ENCODE peak calls at places on chromosomes 7 and 10, in eight cellular contexts. One of them, this sample, is unnamed.

GRCh38 chr7:78420001-78420400 is 621.4 kb downstream of the PHTF2 start:
- DNase-seq in left ventricle myocardium inferior: no peak
- DNase-seq in IMR-90: no peak
- DNase-seq in right lobe of liver: no peak
- DNase-seq in fibroblast of the aortic adventitia: no peak
- DNase-seq in astrocyte of the spinal cord: no peak
- DNase-seq in psoas muscle: no peak
- DNase-seq in Peyer's patch: no peak
- DNase-seq in this sample: no peak

GRCh38 chr10:79299397-79300370 is 47.6 kb upstream of the PPIF start:
- DNase-seq in left ventricle myocardium inferior: no peak
- DNase-seq in IMR-90: peak; percentile 90
- DNase-seq in right lobe of liver: no peak
- DNase-seq in fibroblast of the aortic adventitia: peak; percentile 89
- DNase-seq in astrocyte of the spinal cord: peak; percentile 87
- DNase-seq in psoas muscle: peak; percentile 58
- DNase-seq in Peyer's patch: no peak
- DNase-seq in this sample: peak; percentile 87

GRCh38 chr7:1059200-1060091 is 15.1 kb downstream of the GPR146 start:
- DNase-seq in left ventricle myocardium inferior: no peak
- DNase-seq in IMR-90: no peak
- DNase-seq in right lobe of liver: no peak
- DNase-seq in fibroblast of the aortic adventitia: no peak
- DNase-seq in astrocyte of the spinal cord: peak; percentile 27
- DNase-seq in psoas muscle: no peak
- DNase-seq in Peyer's patch: peak; percentile 71
- DNase-seq in this sample: no peak

GRCh38 chr7:156832195-156832877 is 60.6 kb downstream of the LMBR1 start:
- DNase-seq in left ventricle myocardium inferior: no peak
- DNase-seq in IMR-90: no peak
- DNase-seq in right lobe of liver: no peak
- DNase-seq in fibroblast of the aortic adventitia: no peak
- DNase-seq in astrocyte of the spinal cord: no peak
- DNase-seq in psoas muscle: no peak
- DNase-seq in Peyer's patch: no peak
- DNase-seq in this sample: no peak

GRCh38 chr7:4703532-4703931 is 21.4 kb downstream of the FOXK1 start:
- DNase-seq in left ventricle myocardium inferior: no peak
- DNase-seq in IMR-90: no peak
- DNase-seq in right lobe of liver: no peak
- DNase-seq in fibroblast of the aortic adventitia: no peak
- DNase-seq in astrocyte of the spinal cord: no peak
- DNase-seq in psoas muscle: no peak
- DNase-seq in Peyer's patch: no peak
- DNase-seq in this sample: no peak

GRCh38 chr7:49822862-49823261 is 49.4 kb downstream of the VWC2 start:
- DNase-seq in left ventricle myocardium inferior: no peak
- DNase-seq in IMR-90: no peak
- DNase-seq in right lobe of liver: no peak
- DNase-seq in fibroblast of the aortic adventitia: no peak
- DNase-seq in astrocyte of the spinal cord: no peak
- DNase-seq in psoas muscle: no peak
- DNase-seq in Peyer's patch: no peak
- DNase-seq in this sample: no peak

GRCh38 chr7:143245123-143245522 is 18.1 kb upstream of the GSTK1 start:
- DNase-seq in left ventricle myocardium inferior: no peak
- DNase-seq in IMR-90: peak; percentile 39
- DNase-seq in right lobe of liver: no peak
- DNase-seq in fibroblast of the aortic adventitia: peak; percentile 10
- DNase-seq in astrocyte of the spinal cord: peak; percentile 30
- DNase-seq in psoas muscle: no peak
- DNase-seq in Peyer's patch: no peak
- DNase-seq in this sample: peak; percentile 68

GRCh38 chr10:129756912-129757861 is 206.9 kb downstream of the EBF3 start:
- DNase-seq in left ventricle myocardium inferior: no peak
- DNase-seq in IMR-90: no peak
- DNase-seq in right lobe of liver: peak; percentile 82
- DNase-seq in fibroblast of the aortic adventitia: peak; percentile 49
- DNase-seq in astrocyte of the spinal cord: no peak
- DNase-seq in psoas muscle: no peak
- DNase-seq in Peyer's patch: peak; percentile 19
- DNase-seq in this sample: peak; percentile 8

GRCh38 chr10:15460661-15461060 is 89.6 kb upstream of the FAM171A1 start:
- DNase-seq in left ventricle myocardium inferior: no peak
- DNase-seq in IMR-90: no peak
- DNase-seq in right lobe of liver: no peak
- DNase-seq in fibroblast of the aortic adventitia: no peak
- DNase-seq in astrocyte of the spinal cord: no peak
- DNase-seq in psoas muscle: no peak
- DNase-seq in Peyer's patch: no peak
- DNase-seq in this sample: peak; percentile 38

GRCh38 chr7:135911091-135911490 is 66.1 kb downstream of the MTPN start:
- DNase-seq in left ventricle myocardium inferior: peak; percentile 55
- DNase-seq in IMR-90: no peak
- DNase-seq in right lobe of liver: no peak
- DNase-seq in fibroblast of the aortic adventitia: peak; percentile 9
- DNase-seq in astrocyte of the spinal cord: no peak
- DNase-seq in psoas muscle: no peak
- DNase-seq in Peyer's patch: no peak
- DNase-seq in this sample: peak; percentile 12

GRCh38 chr10:37855691-37856090 is 1.7 kb downstream of the ZNF248 start:
- DNase-seq in left ventricle myocardium inferior: no peak
- DNase-seq in IMR-90: no peak
- DNase-seq in right lobe of liver: no peak
- DNase-seq in fibroblast of the aortic adventitia: no peak
- DNase-seq in astrocyte of the spinal cord: no peak
- DNase-seq in psoas muscle: no peak
- DNase-seq in Peyer's patch: no peak
- DNase-seq in this sample: no peak

GRCh38 chr10:37860494-37861190 is 3.2 kb upstream of the ZNF248 start:
- DNase-seq in left ventricle myocardium inferior: no peak
- DNase-seq in IMR-90: peak; percentile 82
- DNase-seq in right lobe of liver: no peak
- DNase-seq in fibroblast of the aortic adventitia: peak; percentile 49
- DNase-seq in astrocyte of the spinal cord: peak; percentile 53
- DNase-seq in psoas muscle: no peak
- DNase-seq in Peyer's patch: no peak
- DNase-seq in this sample: peak; percentile 75

GRCh38 chr10:37854606-37855005 is 2.8 kb downstream of the ZNF248 start:
- DNase-seq in left ventricle myocardium inferior: no peak
- DNase-seq in IMR-90: no peak
- DNase-seq in right lobe of liver: no peak
- DNase-seq in fibroblast of the aortic adventitia: peak; percentile 12
- DNase-seq in astrocyte of the spinal cord: no peak
- DNase-seq in psoas muscle: no peak
- DNase-seq in Peyer's patch: no peak
- DNase-seq in this sample: peak; percentile 49

GRCh38 chr10:37856881-37857286 is 526 bp downstream of the ZNF248 start:
- DNase-seq in left ventricle myocardium inferior: peak; percentile 20
- DNase-seq in IMR-90: no peak
- DNase-seq in right lobe of liver: peak; percentile 51
- DNase-seq in fibroblast of the aortic adventitia: peak; percentile 22
- DNase-seq in astrocyte of the spinal cord: no peak
- DNase-seq in psoas muscle: peak; percentile 25
- DNase-seq in Peyer's patch: peak; percentile 53
- DNase-seq in this sample: peak; percentile 5

DNA sequence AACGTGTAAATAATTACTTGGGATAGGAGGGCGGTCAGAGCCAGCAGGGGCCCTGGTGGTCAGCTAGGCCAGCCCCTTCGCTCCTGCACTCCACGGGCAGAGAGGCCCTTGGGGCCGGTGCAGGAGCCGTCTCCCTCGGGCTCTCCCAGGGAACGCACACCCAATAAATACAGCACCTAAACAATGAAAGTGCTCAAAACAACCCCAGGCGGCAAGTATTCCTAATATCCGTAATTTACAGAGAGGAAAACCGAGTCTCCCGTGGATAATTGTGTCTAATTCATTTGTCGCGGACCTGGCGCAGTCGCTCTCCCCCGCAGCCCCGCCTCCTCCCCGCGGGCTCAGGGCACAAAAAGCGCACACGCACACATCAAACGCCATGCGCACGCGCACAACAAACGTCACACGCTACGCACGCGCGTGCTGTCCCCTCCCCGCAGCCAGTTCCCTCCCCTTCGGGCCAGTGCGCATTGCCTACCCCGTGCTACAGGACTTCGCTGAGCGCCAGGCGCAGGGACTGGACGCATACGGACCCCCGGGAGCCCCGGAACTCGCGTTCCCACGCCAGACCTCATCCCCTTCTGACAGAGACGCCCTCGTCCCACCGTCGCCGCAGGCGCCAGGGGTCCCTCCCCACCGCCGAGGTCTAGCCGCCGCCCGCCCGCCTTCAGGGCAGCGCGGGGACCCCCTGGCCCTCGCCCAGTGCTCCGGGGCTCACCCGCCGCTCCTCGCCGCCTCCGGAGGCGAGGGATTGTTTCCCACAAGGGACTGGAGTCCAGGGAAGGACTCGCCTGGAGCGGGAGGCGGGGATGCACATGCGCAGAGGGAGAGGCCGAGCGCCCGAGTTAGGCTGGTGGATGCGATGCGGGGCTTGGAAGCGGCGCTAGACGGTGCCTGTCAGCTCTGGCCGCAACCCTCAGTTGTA is at the start of gene ZNF248:
- DNase-seq in left ventricle myocardium inferior: peak; percentile 96
- DNase-seq in IMR-90: peak; percentile 96
- DNase-seq in right lobe of liver: peak; percentile 97
- DNase-seq in fibroblast of the aortic adventitia: peak; percentile 96
- DNase-seq in astrocyte of the spinal cord: peak; percentile 96
- DNase-seq in psoas muscle: peak; percentile 97
- DNase-seq in Peyer's patch: peak; percentile 98
- DNase-seq in this sample: peak; percentile 96
- H3K4me3 ChIP-seq in left ventricle myocardium inferior: peak within 1 kb of the TSS; percentile 80
- H3K4me3 ChIP-seq in IMR-90: peak within 1 kb of the TSS; percentile 63
- H3K4me3 ChIP-seq in right lobe of liver: peak within 1 kb of the TSS; percentile 94
- H3K4me3 ChIP-seq in fibroblast of the aortic adventitia: peak within 1 kb of the TSS; percentile 84
- H3K4me3 ChIP-seq in astrocyte of the spinal cord: peak within 1 kb of the TSS; percentile 84
- H3K4me3 ChIP-seq in psoas muscle: peak within 1 kb of the TSS; percentile 93
- H3K4me3 ChIP-seq in Peyer's patch: peak within 1 kb of the TSS; percentile 88
- H3K4me3 ChIP-seq in this sample: peak within 1 kb of the TSS; percentile 70

GRCh38 chr10:13536674-13537366 is 8.0 kb upstream of the BEND7 start:
- DNase-seq in left ventricle myocardium inferior: peak; percentile 34
- DNase-seq in IMR-90: peak; percentile 41
- DNase-seq in right lobe of liver: peak; percentile 60
- DNase-seq in fibroblast of the aortic adventitia: peak; percentile 17
- DNase-seq in astrocyte of the spinal cord: peak; percentile 35
- DNase-seq in psoas muscle: peak; percentile 21
- DNase-seq in Peyer's patch: peak; percentile 73
- DNase-seq in this sample: peak; percentile 50
- TF ChIP-seq CTCF in left ventricle myocardium inferior: peak; percentile 72
- TF ChIP-seq CTCF in IMR-90: peak; percentile 67
- TF ChIP-seq CTCF in right lobe of liver: peak; percentile 71
- TF ChIP-seq CTCF in fibroblast of the aortic adventitia: peak; percentile 39
- TF ChIP-seq CTCF in astrocyte of the spinal cord: peak; percentile 72
- TF ChIP-seq CTCF in psoas muscle: peak; percentile 49
- TF ChIP-seq CTCF in Peyer's patch: no peak
- TF ChIP-seq CTCF in this sample: peak; percentile 64

DNA sequence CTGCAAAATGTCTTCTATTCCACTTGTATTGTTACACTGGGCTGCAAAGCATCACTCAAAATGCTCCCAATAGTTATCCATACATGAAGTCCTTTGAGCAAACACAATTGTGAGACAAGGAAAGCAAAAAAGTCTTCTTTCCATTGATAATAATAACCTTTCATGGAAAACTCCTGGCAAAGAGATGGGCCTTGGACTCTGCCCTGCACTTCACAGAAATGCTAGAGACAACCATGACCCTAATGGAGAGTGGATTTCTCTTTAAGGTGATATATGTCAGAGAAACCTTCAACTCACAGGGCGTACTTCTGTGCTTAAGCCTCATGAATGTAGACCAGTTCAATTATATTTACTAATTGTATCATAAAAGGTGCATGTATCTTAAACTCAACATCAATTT is 19.4 kb downstream of the SLC26A3 start:
- DNase-seq in left ventricle myocardium inferior: no peak
- DNase-seq in IMR-90: no peak
- DNase-seq in right lobe of liver: no peak
- DNase-seq in fibroblast of the aortic adventitia: no peak
- DNase-seq in astrocyte of the spinal cord: no peak
- DNase-seq in psoas muscle: no peak
- DNase-seq in Peyer's patch: no peak
- DNase-seq in this sample: no peak
- H3K4me3 ChIP-seq in left ventricle myocardium inferior: no peak overlapping the region
- H3K4me3 ChIP-seq in IMR-90: no peak overlapping the region
- H3K4me3 ChIP-seq in right lobe of liver: no peak overlapping the region
- H3K4me3 ChIP-seq in fibroblast of the aortic adventitia: no peak overlapping the region
- H3K4me3 ChIP-seq in astrocyte of the spinal cord: no peak overlapping the region
- H3K4me3 ChIP-seq in psoas muscle: no peak overlapping the region
- H3K4me3 ChIP-seq in Peyer's patch: no peak overlapping the region
- H3K4me3 ChIP-seq in this sample: no peak overlapping the region

GRCh38 chr10:69844698-69845097 is 43.0 kb downstream of the COL13A1 start:
- DNase-seq in left ventricle myocardium inferior: no peak
- DNase-seq in IMR-90: no peak
- DNase-seq in right lobe of liver: no peak
- DNase-seq in fibroblast of the aortic adventitia: no peak
- DNase-seq in astrocyte of the spinal cord: no peak
- DNase-seq in psoas muscle: no peak
- DNase-seq in Peyer's patch: no peak
- DNase-seq in this sample: no peak
- TF ChIP-seq CTCF in left ventricle myocardium inferior: no peak
- TF ChIP-seq CTCF in IMR-90: no peak
- TF ChIP-seq CTCF in right lobe of liver: no peak
- TF ChIP-seq CTCF in fibroblast of the aortic adventitia: no peak
- TF ChIP-seq CTCF in astrocyte of the spinal cord: no peak
- TF ChIP-seq CTCF in psoas muscle: no peak
- TF ChIP-seq CTCF in Peyer's patch: no peak
- TF ChIP-seq CTCF in this sample: no peak

GRCh38 chr7:44984478-44984758 is 5.6 kb upstream of the MYO1G start:
- DNase-seq in left ventricle myocardium inferior: no peak
- DNase-seq in IMR-90: no peak
- DNase-seq in right lobe of liver: no peak
- DNase-seq in fibroblast of the aortic adventitia: no peak
- DNase-seq in astrocyte of the spinal cord: no peak
- DNase-seq in psoas muscle: no peak
- DNase-seq in Peyer's patch: no peak
- DNase-seq in this sample: no peak
- H3K4me3 ChIP-seq in left ventricle myocardium inferior: no peak overlapping the region
- H3K4me3 ChIP-seq in IMR-90: no peak overlapping the region
- H3K4me3 ChIP-seq in right lobe of liver: no peak overlapping the region
- H3K4me3 ChIP-seq in fibroblast of the aortic adventitia: peak overlapping the region; percentile 74
- H3K4me3 ChIP-seq in astrocyte of the spinal cord: no peak overlapping the region
- H3K4me3 ChIP-seq in psoas muscle: peak overlapping the region; percentile 92
- H3K4me3 ChIP-seq in Peyer's patch: no peak overlapping the region
- H3K4me3 ChIP-seq in this sample: no peak overlapping the region

GRCh38 chr7:54877683-54878082 is 118.7 kb upstream of the SEC61G start:
- DNase-seq in left ventricle myocardium inferior: no peak
- DNase-seq in IMR-90: no peak
- DNase-seq in right lobe of liver: no peak
- DNase-seq in fibroblast of the aortic adventitia: no peak
- DNase-seq in astrocyte of the spinal cord: no peak
- DNase-seq in psoas muscle: no peak
- DNase-seq in Peyer's patch: no peak
- DNase-seq in this sample: no peak
- TF ChIP-seq CTCF in left ventricle myocardium inferior: no peak
- TF ChIP-seq CTCF in IMR-90: no peak
- TF ChIP-seq CTCF in right lobe of liver: peak; percentile 49
- TF ChIP-seq CTCF in fibroblast of the aortic adventitia: no peak
- TF ChIP-seq CTCF in astrocyte of the spinal cord: no peak
- TF ChIP-seq CTCF in psoas muscle: no peak
- TF ChIP-seq CTCF in Peyer's patch: no peak
- TF ChIP-seq CTCF in this sample: peak; percentile 31

GRCh38 chr10:97713351-97713827 is at the start of gene MARVELD1:
- DNase-seq in left ventricle myocardium inferior: peak; percentile 82
- DNase-seq in IMR-90: peak; percentile 77
- DNase-seq in right lobe of liver: no peak
- DNase-seq in fibroblast of the aortic adventitia: peak; percentile 84
- DNase-seq in astrocyte of the spinal cord: peak; percentile 84
- DNase-seq in psoas muscle: peak; percentile 79
- DNase-seq in Peyer's patch: peak; percentile 69
- DNase-seq in this sample: peak; percentile 84
- H3K4me3 ChIP-seq in left ventricle myocardium inferior: peak within 1 kb of the TSS; percentile 86
- H3K4me3 ChIP-seq in IMR-90: peak within 1 kb of the TSS; percentile 97
- H3K4me3 ChIP-seq in right lobe of liver: peak within 1 kb of the TSS; percentile 51
- H3K4me3 ChIP-seq in fibroblast of the aortic adventitia: peak within 1 kb of the TSS; percentile 93
- H3K4me3 ChIP-seq in astrocyte of the spinal cord: peak within 1 kb of the TSS; percentile 69
- H3K4me3 ChIP-seq in psoas muscle: peak within 1 kb of the TSS; percentile 76
- H3K4me3 ChIP-seq in Peyer's patch: peak within 1 kb of the TSS; percentile 75
- H3K4me3 ChIP-seq in this sample: peak within 1 kb of the TSS; percentile 86